ENCODE peak calls at places on chromosomes 7 and 10, in five cellular contexts. One of them, this sample, is unnamed. For H3K4me1, the result is how much of the 10 kb centered on the place peaks cover.

GRCh38 chr7:22578048-22578770 is 78.2 kb upstream of the STEAP1B start:
- DNase-seq in GM23248: peak
- DNase-seq in mammary epithelial cell: peak
- DNase-seq in IMR-90: peak
- DNase-seq in fibroblast of lung: peak
- DNase-seq in this sample: no peak

GRCh38 chr10:45672201-45673073 is at the start of gene ZFAND4:
- DNase-seq in GM23248: peak
- DNase-seq in mammary epithelial cell: peak
- DNase-seq in IMR-90: peak
- DNase-seq in fibroblast of lung: peak
- DNase-seq in this sample: peak

GRCh38 chr10:88537337-88537736 is 45.8 kb downstream of the RNLS start:
- DNase-seq in GM23248: no peak
- DNase-seq in mammary epithelial cell: no peak
- DNase-seq in IMR-90: peak
- DNase-seq in fibroblast of lung: no peak
- DNase-seq in this sample: no peak

GRCh38 chr7:142616842-142617241 is 132.4 kb upstream of the PRSS1 start:
- DNase-seq in GM23248: no peak
- DNase-seq in mammary epithelial cell: no peak
- DNase-seq in IMR-90: no peak
- DNase-seq in fibroblast of lung: no peak
- DNase-seq in this sample: no peak

GRCh38 chr7:48841750-48842149 is 82.6 kb upstream of the CDC14C start:
- DNase-seq in GM23248: no peak
- DNase-seq in mammary epithelial cell: no peak
- DNase-seq in IMR-90: no peak
- DNase-seq in fibroblast of lung: no peak
- DNase-seq in this sample: no peak

GRCh38 chr10:113088194-113088593 is 138.1 kb downstream of the TCF7L2 start:
- DNase-seq in GM23248: no peak
- DNase-seq in mammary epithelial cell: no peak
- DNase-seq in IMR-90: no peak
- DNase-seq in fibroblast of lung: no peak
- DNase-seq in this sample: no peak

GRCh38 chr10:26890956-26891355 is 30.2 kb upstream of the ABI1 start:
- DNase-seq in GM23248: peak
- DNase-seq in mammary epithelial cell: peak
- DNase-seq in IMR-90: peak
- DNase-seq in fibroblast of lung: peak
- DNase-seq in this sample: no peak

GRCh38 chr7:14637968-14638367 is 264.6 kb downstream of the DGKB start:
- DNase-seq in GM23248: peak
- DNase-seq in mammary epithelial cell: no peak
- DNase-seq in IMR-90: no peak
- DNase-seq in fibroblast of lung: peak
- DNase-seq in this sample: no peak

GRCh38 chr10:56633876-56634452 is 272.9 kb upstream of the ZWINT start:
- DNase-seq in GM23248: no peak
- DNase-seq in mammary epithelial cell: no peak
- DNase-seq in IMR-90: no peak
- DNase-seq in fibroblast of lung: no peak
- DNase-seq in this sample: no peak

GRCh38 chr7:179209-179681 is 13.1 kb upstream of the FAM20C start:
- DNase-seq in GM23248: no peak
- DNase-seq in mammary epithelial cell: no peak
- DNase-seq in IMR-90: no peak
- DNase-seq in fibroblast of lung: no peak
- DNase-seq in this sample: no peak

GRCh38 chr10:73556855-73557254 is 34.3 kb downstream of the USP54 start:
- DNase-seq in GM23248: no peak
- DNase-seq in mammary epithelial cell: no peak
- DNase-seq in IMR-90: no peak
- DNase-seq in fibroblast of lung: no peak
- DNase-seq in this sample: no peak

GRCh38 chr10:13681095-13681494 is 94.3 kb downstream of the PRPF18 start:
- DNase-seq in GM23248: no peak
- DNase-seq in mammary epithelial cell: no peak
- DNase-seq in IMR-90: no peak
- DNase-seq in fibroblast of lung: no peak
- DNase-seq in this sample: no peak

GRCh38 chr7:95396136-95397032 is at the start of gene PON3:
- DNase-seq in GM23248: peak
- DNase-seq in mammary epithelial cell: no peak
- DNase-seq in IMR-90: no peak
- DNase-seq in fibroblast of lung: no peak
- DNase-seq in this sample: no peak

GRCh38 chr7:79806161-79806734 is 328.4 kb upstream of the GNAI1 start:
- DNase-seq in GM23248: peak
- DNase-seq in mammary epithelial cell: peak
- DNase-seq in IMR-90: peak
- DNase-seq in fibroblast of lung: peak
- DNase-seq in this sample: no peak

GRCh38 chr10:33664070-33664469 is 329.6 kb upstream of the NRP1 start:
- DNase-seq in GM23248: peak
- DNase-seq in mammary epithelial cell: no peak
- DNase-seq in IMR-90: no peak
- DNase-seq in fibroblast of lung: no peak
- DNase-seq in this sample: no peak

GRCh38 chr10:77894058-77894457 is 32.5 kb downstream of the DLG5 start:
- DNase-seq in GM23248: no peak
- DNase-seq in mammary epithelial cell: no peak
- DNase-seq in IMR-90: no peak
- DNase-seq in fibroblast of lung: no peak
- DNase-seq in this sample: peak

GRCh38 chr10:77893386-77893785 is 33.2 kb downstream of the DLG5 start:
- DNase-seq in GM23248: no peak
- DNase-seq in mammary epithelial cell: no peak
- DNase-seq in IMR-90: no peak
- DNase-seq in fibroblast of lung: no peak
- DNase-seq in this sample: peak

GRCh38 chr10:77899080-77899477 is 27.5 kb downstream of the DLG5 start:
- DNase-seq in GM23248: peak
- DNase-seq in mammary epithelial cell: peak
- DNase-seq in IMR-90: peak
- DNase-seq in fibroblast of lung: peak
- DNase-seq in this sample: no peak

GRCh38 chr10:77898323-77899079 is 28.1 kb downstream of the DLG5 start:
- DNase-seq in GM23248: no peak
- DNase-seq in mammary epithelial cell: peak
- DNase-seq in IMR-90: no peak
- DNase-seq in fibroblast of lung: no peak
- DNase-seq in this sample: peak

DNA sequence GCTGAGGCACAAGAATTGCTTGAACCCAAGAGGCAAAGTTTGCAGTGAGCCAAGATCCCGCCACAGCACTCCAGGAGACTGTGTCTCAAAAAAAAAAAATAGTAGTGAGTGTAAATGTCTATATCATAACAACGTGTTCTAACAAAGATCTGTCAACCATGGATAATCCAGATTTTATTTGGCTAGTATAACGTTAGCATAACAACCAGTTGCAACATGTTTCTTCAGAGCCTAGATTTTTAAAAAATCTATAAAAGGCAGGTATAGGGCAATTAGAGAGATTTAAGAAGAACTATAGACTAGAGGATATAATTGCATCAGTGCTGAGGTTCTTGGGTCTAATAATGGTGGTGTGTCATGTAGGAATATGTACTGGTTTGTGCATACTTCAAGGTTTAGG is 30.5 kb downstream of the DLG5 start:
- DNase-seq in GM23248: no peak
- DNase-seq in mammary epithelial cell: no peak
- DNase-seq in IMR-90: no peak
- DNase-seq in fibroblast of lung: no peak
- DNase-seq in this sample: no peak
- H3K4me1 ChIP-seq in GM23248: under half
- H3K4me1 ChIP-seq in mammary epithelial cell: under half
- H3K4me1 ChIP-seq in IMR-90: under half
- H3K4me1 ChIP-seq in fibroblast of lung: under half
- H3K4me1 ChIP-seq in this sample: under half

GRCh38 chr7:82360591-82361386 is 82.8 kb downstream of the CACNA2D1 start:
- DNase-seq in GM23248: no peak
- DNase-seq in mammary epithelial cell: no peak
- DNase-seq in IMR-90: no peak
- DNase-seq in fibroblast of lung: no peak
- DNase-seq in this sample: no peak
- H3K9ac ChIP-seq in GM23248: no peak
- H3K9ac ChIP-seq in mammary epithelial cell: no peak
- H3K9ac ChIP-seq in IMR-90: no peak
- H3K9ac ChIP-seq in fibroblast of lung: no peak
- H3K9ac ChIP-seq in this sample: no peak

GRCh38 chr10:44054046-44054445 is 330.9 kb downstream of the CXCL12 start:
- DNase-seq in GM23248: no peak
- DNase-seq in mammary epithelial cell: no peak
- DNase-seq in IMR-90: no peak
- DNase-seq in fibroblast of lung: no peak
- DNase-seq in this sample: no peak

GRCh38 chr10:44058259-44058658 is 326.6 kb downstream of the CXCL12 start:
- DNase-seq in GM23248: no peak
- DNase-seq in mammary epithelial cell: no peak
- DNase-seq in IMR-90: no peak
- DNase-seq in fibroblast of lung: no peak
- DNase-seq in this sample: no peak

GRCh38 chr10:44060719-44061118 is 324.2 kb downstream of the CXCL12 start:
- DNase-seq in GM23248: no peak
- DNase-seq in mammary epithelial cell: no peak
- DNase-seq in IMR-90: no peak
- DNase-seq in fibroblast of lung: no peak
- DNase-seq in this sample: no peak

GRCh38 chr10:44056206-44056605 is 328.7 kb downstream of the CXCL12 start:
- DNase-seq in GM23248: peak
- DNase-seq in mammary epithelial cell: no peak
- DNase-seq in IMR-90: no peak
- DNase-seq in fibroblast of lung: no peak
- DNase-seq in this sample: no peak

GRCh38 chr10:44056947-44057811 is 327.7 kb downstream of the CXCL12 start:
- DNase-seq in GM23248: no peak
- DNase-seq in mammary epithelial cell: no peak
- DNase-seq in IMR-90: no peak
- DNase-seq in fibroblast of lung: no peak
- DNase-seq in this sample: no peak
- H3K27ac ChIP-seq in GM23248: no peak
- H3K27ac ChIP-seq in mammary epithelial cell: no peak
- H3K27ac ChIP-seq in IMR-90: no peak
- H3K27ac ChIP-seq in fibroblast of lung: no peak
- H3K27ac ChIP-seq in this sample: no peak

DNA sequence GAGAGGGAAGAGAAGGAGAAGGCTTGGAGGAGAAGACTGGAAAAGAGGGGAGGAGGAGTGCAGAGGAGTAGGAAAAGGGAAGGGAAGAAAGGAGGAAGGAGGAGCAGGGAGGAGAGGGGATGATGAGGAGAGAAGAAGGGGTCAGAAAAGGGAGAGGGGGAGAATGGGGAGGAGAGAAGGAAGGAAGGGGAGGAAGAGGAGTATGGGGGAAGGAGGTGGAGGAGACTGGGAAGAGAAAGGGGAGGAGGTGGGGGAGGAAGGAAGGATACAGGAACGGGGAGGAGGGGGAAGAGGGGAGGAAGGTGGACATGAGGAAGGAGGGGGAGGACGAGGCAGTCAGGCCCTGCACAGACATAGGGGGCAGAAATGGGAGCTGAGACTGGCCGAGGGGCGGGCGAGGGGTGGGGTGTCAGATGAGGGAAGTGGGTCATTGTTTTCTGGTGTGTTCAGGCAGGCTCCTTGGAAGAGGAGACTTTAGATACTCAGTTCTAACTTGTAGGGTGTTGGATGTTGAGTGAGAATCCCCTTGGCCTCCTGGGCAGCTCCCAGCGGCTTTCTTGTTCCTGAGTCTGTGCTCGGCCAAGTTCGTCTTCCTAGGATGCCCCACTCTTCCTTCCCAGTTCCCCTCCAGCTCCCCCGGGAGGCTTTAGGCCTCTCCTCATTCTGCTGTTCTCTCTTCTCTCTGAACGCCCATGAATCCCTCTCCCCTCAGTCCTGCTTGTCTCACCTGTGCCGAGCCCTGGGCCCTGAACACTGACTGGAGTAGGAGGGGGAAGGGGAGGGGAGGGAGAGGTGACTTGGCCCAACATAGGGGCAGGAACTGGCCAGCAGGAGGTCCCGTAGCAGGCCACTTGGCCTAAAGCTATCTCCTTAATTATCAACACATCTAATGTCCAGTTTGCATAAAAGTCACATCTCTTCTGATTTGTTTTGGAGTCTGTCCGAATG is 12.8 kb upstream of the CRHR2 start:
- DNase-seq in GM23248: no peak
- DNase-seq in mammary epithelial cell: no peak
- DNase-seq in IMR-90: no peak
- DNase-seq in fibroblast of lung: no peak
- DNase-seq in this sample: peak
- H3K4me1 ChIP-seq in GM23248: under half
- H3K4me1 ChIP-seq in mammary epithelial cell: under half
- H3K4me1 ChIP-seq in IMR-90: under half
- H3K4me1 ChIP-seq in fibroblast of lung: under half
- H3K4me1 ChIP-seq in this sample: under half

DNA sequence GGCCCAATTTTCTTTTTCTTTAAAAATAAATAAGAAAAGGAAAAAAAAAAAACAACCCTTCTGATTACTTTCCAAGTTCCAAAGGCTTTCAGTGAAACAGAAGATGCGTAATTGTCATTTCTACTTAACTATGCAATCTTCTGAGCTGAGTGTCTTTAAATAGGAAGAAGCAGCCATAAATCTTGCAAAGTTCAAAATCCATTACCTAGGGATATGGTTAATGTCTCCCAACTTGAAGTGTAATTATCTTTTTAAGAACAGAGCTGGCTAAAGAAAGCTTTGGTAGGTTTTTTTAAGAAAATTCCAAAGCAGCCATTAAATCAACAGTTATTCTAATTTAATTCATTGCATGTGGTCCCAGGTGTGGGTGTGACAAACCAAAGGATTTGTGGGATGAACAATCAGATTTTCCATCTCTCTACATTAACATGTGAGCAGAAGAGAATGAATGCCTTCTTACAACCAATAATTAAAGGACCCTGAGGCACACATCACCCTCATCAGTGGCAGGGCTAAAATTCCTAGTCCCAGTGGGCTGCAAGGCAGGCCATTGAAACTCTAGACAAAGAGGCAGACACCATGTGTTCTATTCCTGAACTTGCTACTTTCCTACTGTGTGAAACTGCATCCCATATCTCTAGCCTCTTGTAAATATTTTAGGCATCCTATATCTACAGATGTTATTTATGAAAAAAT is 419.2 kb downstream of the REEP3 start:
- DNase-seq in GM23248: no peak
- DNase-seq in mammary epithelial cell: no peak
- DNase-seq in IMR-90: no peak
- DNase-seq in fibroblast of lung: no peak
- DNase-seq in this sample: no peak
- H3K9ac ChIP-seq in GM23248: no peak
- H3K9ac ChIP-seq in mammary epithelial cell: no peak
- H3K9ac ChIP-seq in IMR-90: no peak
- H3K9ac ChIP-seq in fibroblast of lung: no peak
- H3K9ac ChIP-seq in this sample: no peak